ENCODE peak calls at places on chromosomes 2 and 18, in seven cellular contexts. V, N, D, F, K, B and G are unnamed samples.
A peak's percentile ranks its signal among the peaks of the same experiment; 100 is the strongest.

GRCh38 chr2:9158786-9159779 is 47.5 kb upstream of the ASAP2 start:
- DNase-seq in V (no peak), N (no peak), D (no peak), F (no peak), K (no peak), B (no peak), G (no peak)

GRCh38 chr18:7918696-7919095 is 351.6 kb downstream of the PTPRM start:
- DNase-seq in V (peak; percentile 50), N (no peak), D (peak; percentile 57), F (no peak), K (no peak), B (no peak), G (no peak)

GRCh38 chr18:31506024-31506742 is 8.2 kb downstream of the DSG2 start:
- DNase-seq in V (peak; percentile 78), N (no peak), D (no peak), F (peak; percentile 27), K (no peak), B (no peak), G (peak; percentile 21)

GRCh38 chr2:146477383-146477782 is 1367.4 kb upstream of the ACVR2A start:
- DNase-seq in V (peak; percentile 31), N (no peak), D (no peak), F (no peak), K (no peak), B (no peak), G (no peak)

GRCh38 chr2:44315945-44316344 is 40.7 kb downstream of the SLC3A1 start:
- DNase-seq in V (no peak), N (no peak), D (no peak), F (no peak), K (no peak), B (no peak), G (no peak)

GRCh38 chr18:21663615-21664014 is 41.0 kb downstream of the ABHD3 start:
- DNase-seq in V (peak; percentile 95), N (no peak), D (no peak), F (peak; percentile 37), K (no peak), B (no peak), G (no peak)

GRCh38 chr2:48946444-48947048 is 191.0 kb upstream of the LHCGR start:
- DNase-seq in V (peak; percentile 61), N (no peak), D (peak; percentile 59), F (peak; percentile 13), K (no peak), B (peak; percentile 23), G (peak; percentile 43)

GRCh38 chr2:170974304-170974993 is 45.4 kb downstream of the GORASP2 start:
- DNase-seq in V (peak; percentile 49), N (no peak), D (peak; percentile 65), F (peak; percentile 27), K (no peak), B (no peak), G (no peak)

GRCh38 chr2:71190959-71191943 is 35.7 kb downstream of the PAIP2B start:
- DNase-seq in V (peak; percentile 53), N (no peak), D (peak; percentile 39), F (peak; percentile 2), K (no peak), B (no peak), G (peak; percentile 9)

GRCh38 chr18:57668021-57668420 is 46.4 kb upstream of the NARS1 start:
- DNase-seq in V (no peak), N (no peak), D (no peak), F (no peak), K (no peak), B (no peak), G (no peak)

GRCh38 chr2:217086038-217086522 is 226.2 kb upstream of the TNP1 start:
- DNase-seq in V (peak; percentile 70), N (no peak), D (peak; percentile 77), F (peak; percentile 42), K (no peak), B (no peak), G (peak; percentile 64)

GRCh38 chr2:174914894-174915760 is 90.1 kb downstream of the CHN1 start:
- DNase-seq in V (peak; percentile 20), N (peak; percentile 73), D (peak; percentile 46), F (no peak), K (no peak), B (no peak), G (no peak)

GRCh38 chr2:239664216-239664785 is 263.5 kb upstream of the HDAC4 start:
- DNase-seq in V (no peak), N (no peak), D (no peak), F (no peak), K (no peak), B (no peak), G (no peak)

GRCh38 chr2:148922776-148923175 is 47.7 kb downstream of the KIF5C start:
- DNase-seq in V (no peak), N (no peak), D (no peak), F (no peak), K (no peak), B (no peak), G (no peak)

GRCh38 chr2:64846175-64846574 is 143.0 kb upstream of the SLC1A4 start:
- DNase-seq in V (peak; percentile 76), N (no peak), D (peak; percentile 39), F (no peak), K (no peak), B (no peak), G (peak; percentile 55)

GRCh38 chr2:7449287-7449686 is 532.1 kb downstream of the RNF144A start:
- DNase-seq in V (no peak), N (no peak), D (no peak), F (no peak), K (no peak), B (no peak), G (no peak)

GRCh38 chr2:72921088-72921851 is 4.0 kb downstream of the EMX1 start:
- DNase-seq in V (no peak), N (no peak), D (no peak), F (no peak), K (no peak), B (no peak), G (no peak)